ENCODE peak calls at places on chromosome 12, in five cellular contexts. X is IMR-90, A is K562, N is A549, L is GM12878. R is an unnamed sample.

GRCh38 chr12:34397591-34398365 is 375.5 kb downstream of the ALG10 start:
- DNase-seq in X (no peak), A (peak), N (no peak), L (no peak), R (no peak)

GRCh38 chr12:85424581-85425348 is 144.7 kb downstream of the ALX1 start:
- DNase-seq in X (peak), A (peak), N (no peak), L (peak), R (peak)

GRCh38 chr12:50739611-50740010 is 24.3 kb upstream of the ATF1 start:
- DNase-seq in X (peak), A (no peak), N (no peak), L (no peak), R (no peak)

GRCh38 chr12:97456792-97457191 is 5.8 kb upstream of the RMST start:
- DNase-seq in X (no peak), A (no peak), N (no peak), L (no peak), R (no peak)

GRCh38 chr12:25004447-25004846 is 55.5 kb upstream of the BCAT1 start:
- DNase-seq in X (no peak), A (no peak), N (no peak), L (no peak), R (no peak)

GRCh38 chr12:83016226-83016835 is 329.6 kb downstream of the TMTC2 start:
- DNase-seq in X (peak), A (peak), N (peak), L (no peak), R (peak)

GRCh38 chr12:116324684-116325664 is 47.5 kb upstream of the MED13L start:
- DNase-seq in X (no peak), A (no peak), N (no peak), L (no peak), R (no peak)

GRCh38 chr12:96237465-96238077 is 43.4 kb downstream of the ELK3 start:
- DNase-seq in X (peak), A (no peak), N (no peak), L (no peak), R (no peak)

GRCh38 chr12:94994312-94994711 is 9.2 kb downstream of the NDUFA12 start:
- DNase-seq in X (peak), A (peak), N (peak), L (no peak), R (no peak)

DNA sequence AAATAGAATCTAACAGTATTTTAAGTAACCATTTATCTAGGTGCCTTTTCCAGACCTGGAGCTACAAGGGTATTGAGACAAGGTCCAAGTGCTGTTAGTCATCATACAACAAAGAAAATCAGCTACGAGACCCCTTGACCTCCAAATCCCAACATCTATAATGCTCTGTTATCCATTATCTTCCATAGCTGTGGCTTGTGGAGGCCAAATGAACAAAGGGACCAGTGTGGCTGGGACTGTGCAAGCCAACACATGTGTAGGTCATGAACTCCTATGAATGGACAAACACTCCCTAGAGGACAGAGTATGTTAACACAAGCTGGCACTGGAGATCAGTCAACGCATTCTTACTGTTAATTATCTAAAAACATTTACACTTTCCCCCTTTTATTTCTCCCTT is 374.5 kb downstream of the EMP1 start:
- DNase-seq in X (no peak), A (no peak), N (no peak), L (no peak), R (peak)
- TF ChIP-seq SMC3 in X (no peak), A (no peak), N (no peak), L (no peak), R (no peak)

GRCh38 chr12:12951504-12951903 is 466 bp downstream of the GPRC5D start:
- DNase-seq in X (no peak), A (no peak), N (no peak), L (no peak), R (no peak)

GRCh38 chr12:12943589-12944260 is 8.2 kb downstream of the GPRC5D start:
- DNase-seq in X (peak), A (no peak), N (no peak), L (no peak), R (no peak)

GRCh38 chr12:12945591-12945990 is 6.4 kb downstream of the GPRC5D start:
- DNase-seq in X (no peak), A (no peak), N (no peak), L (no peak), R (no peak)

GRCh38 chr12:12947902-12948301 is 4.1 kb downstream of the GPRC5D start:
- DNase-seq in X (no peak), A (no peak), N (no peak), L (no peak), R (no peak)

DNA sequence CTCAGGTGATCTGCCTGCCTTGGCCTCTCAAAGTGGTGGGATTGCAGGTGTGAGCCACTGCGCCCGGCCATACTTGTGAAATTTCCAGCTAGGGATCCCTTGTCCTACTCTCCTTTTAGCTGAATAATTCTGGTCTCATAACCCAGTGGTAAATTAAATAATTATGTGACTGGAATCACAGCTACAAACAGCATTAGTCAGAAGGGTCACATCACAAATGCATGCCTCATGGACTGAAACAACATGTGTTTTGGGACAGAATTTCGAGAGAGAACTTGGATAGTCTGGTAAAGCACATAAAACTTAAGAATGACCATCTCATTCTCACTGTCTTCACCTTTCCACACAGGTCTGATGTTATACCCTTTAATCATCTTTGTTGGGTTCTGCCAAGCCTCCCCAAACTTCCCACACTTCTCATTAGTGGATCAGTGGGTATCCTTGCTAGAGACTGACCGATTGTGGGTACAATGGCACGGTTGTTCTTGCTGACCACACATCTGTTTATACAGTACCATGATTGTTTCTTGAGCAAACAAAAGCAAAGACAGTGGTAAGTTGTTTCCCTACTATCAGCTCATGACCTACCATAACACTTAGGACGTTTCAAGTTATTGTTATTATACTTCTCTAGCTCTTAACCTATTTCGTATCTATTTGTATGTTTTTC is 5.1 kb downstream of the GPRC5D start:
- DNase-seq in X (no peak), A (no peak), N (no peak), L (no peak), R (peak)
- TF ChIP-seq SMC3 in X (no peak), A (no peak), N (no peak), L (no peak), R (no peak)

DNA sequence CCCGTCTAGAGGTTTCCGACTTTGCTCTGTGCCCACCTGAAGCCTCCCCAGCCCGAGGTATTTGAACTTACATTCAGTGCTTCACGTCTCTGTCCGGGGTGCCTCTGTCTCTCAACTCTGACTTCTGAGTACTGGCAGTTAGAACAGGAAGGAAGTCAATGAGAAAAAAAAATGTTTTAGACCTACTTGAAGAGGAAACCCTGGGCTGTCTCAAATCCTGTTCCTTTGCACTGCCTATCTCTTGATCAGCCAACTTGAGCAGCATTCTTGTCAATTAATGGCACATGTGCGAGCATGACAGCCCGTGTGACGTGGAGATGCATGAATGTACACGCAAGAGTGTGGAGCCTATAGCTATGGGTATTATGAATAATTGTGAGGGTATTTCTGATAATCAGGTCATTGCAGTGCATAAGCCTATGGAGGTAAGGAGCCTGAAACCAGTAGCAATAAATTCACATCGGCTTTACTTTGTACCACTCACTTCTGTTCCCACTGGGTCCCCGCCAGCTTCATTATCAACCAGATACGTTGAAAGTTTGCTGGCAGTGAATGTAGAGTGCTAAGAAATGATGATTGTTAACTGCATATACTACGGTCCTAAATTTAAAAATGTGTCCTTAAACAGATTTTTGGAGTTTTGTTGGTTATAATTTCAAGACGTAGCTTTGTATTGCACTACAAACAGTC is at the start of gene ARHGDIB:
- DNase-seq in X (no peak), A (no peak), N (no peak), L (peak), R (no peak)
- TF ChIP-seq SMC3 in X (no peak), A (no peak), N (no peak), L (no peak), R (no peak)

GRCh38 chr12:52342781-52343490 is 21.7 kb upstream of the KRT83 start:
- DNase-seq in X (no peak), A (no peak), N (no peak), L (no peak), R (no peak)

GRCh38 chr12:52346596-52346995 is 20.7 kb downstream of the KRT85 start:
- DNase-seq in X (no peak), A (no peak), N (no peak), L (peak), R (no peak)

GRCh38 chr12:52343550-52343949 is 22.4 kb upstream of the KRT83 start:
- DNase-seq in X (no peak), A (no peak), N (no peak), L (no peak), R (no peak)

GRCh38 chr12:52347016-52347415 is 20.3 kb downstream of the KRT85 start:
- DNase-seq in X (no peak), A (no peak), N (no peak), L (no peak), R (no peak)

GRCh38 chr12:52344111-52344510 is 22.9 kb upstream of the KRT83 start:
- DNase-seq in X (no peak), A (no peak), N (no peak), L (no peak), R (no peak)
- TF ChIP-seq SMC3 in X (no peak), A (no peak), N (no peak), L (no peak), R (no peak)

GRCh38 chr12:109760031-109760929 is 46.7 kb downstream of the FAM222A start:
- DNase-seq in X (no peak), A (no peak), N (no peak), L (no peak), R (peak)
- TF ChIP-seq SMC3 in X (no peak), A (no peak), N (no peak), L (no peak), R (no peak)

GRCh38 chr12:118979763-118980406 is 1.5 kb upstream of the SRRM4 start:
- DNase-seq in X (peak), A (peak), N (peak), L (no peak), R (peak)
- TF ChIP-seq SMC3 in X (peak), A (no peak), N (peak), L (peak), R (peak)

GRCh38 chr12:28050606-28051005 is 78.1 kb upstream of the PTHLH start:
- DNase-seq in X (no peak), A (no peak), N (no peak), L (no peak), R (no peak)
- TF ChIP-seq SMC3 in X (no peak), A (no peak), N (no peak), L (no peak), R (no peak)

DNA sequence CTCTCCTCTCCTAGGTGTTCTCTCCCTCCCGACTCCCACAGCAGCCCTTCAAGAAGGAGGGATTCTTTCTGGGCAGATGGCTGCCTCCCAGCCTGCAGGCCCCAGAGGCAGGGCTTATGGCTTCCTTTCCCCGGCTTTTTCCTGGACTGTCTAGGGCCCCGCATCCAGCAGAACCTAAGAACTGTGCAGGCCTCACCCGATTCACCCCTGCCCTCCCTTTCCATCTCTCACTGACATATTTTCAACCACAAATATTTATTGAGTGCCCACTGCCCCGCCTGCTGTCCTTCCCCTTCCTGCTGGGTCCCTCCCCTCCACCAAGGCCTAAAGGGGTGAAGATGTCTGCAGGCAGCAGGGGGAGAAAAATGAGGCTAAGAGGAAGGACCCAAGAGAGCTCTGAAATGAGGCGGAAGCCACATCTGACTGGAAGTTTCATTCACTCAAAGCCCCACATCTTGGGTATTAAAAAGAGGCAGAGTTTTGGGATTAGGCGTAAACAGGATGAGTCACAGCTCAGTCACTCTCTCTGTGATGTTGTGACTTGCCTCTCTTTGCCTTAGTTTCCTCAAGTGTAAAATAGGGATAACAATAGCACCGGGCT is 2.9 kb downstream of the SCNN1A start:
- DNase-seq in X (peak), A (no peak), N (peak), L (no peak), R (peak)
- TF ChIP-seq SMC3 in X (no peak), A (no peak), N (no peak), L (no peak), R (no peak)

GRCh38 chr12:14756331-14757143 is 46.7 kb downstream of the WBP11 start:
- DNase-seq in X (no peak), A (peak), N (no peak), L (no peak), R (peak)
- TF ChIP-seq SMC3 in X (no peak), A (no peak), N (no peak), L (no peak), R (peak)

R was measured in HepG2.